ENCODE peak calls at places on chromosomes 1 and 21, in nine cellular contexts. O, D, Z, S, C, R, E, U and Q are unnamed samples.

GRCh38 chr1:224745388-224745787 is 129.3 kb downstream of the CNIH3 start:
- DNase-seq in Z (no peak), C (no peak), D (no peak), O (no peak), E (no peak), U (no peak), S (no peak), R (no peak), Q (no peak)

GRCh38 chr1:151716771-151717631 is at the start of gene CELF3:
- DNase-seq in E (peak), C (no peak), U (no peak), D (no peak), Z (no peak), R (no peak), S (peak), O (peak), Q (peak)

GRCh38 chr1:230123280-230124186 is 56.5 kb downstream of the GALNT2 start:
- DNase-seq in E (no peak), O (no peak), S (no peak), Z (no peak), R (no peak), C (no peak), U (no peak), D (peak), Q (peak)

GRCh38 chr1:155277896-155278688 is 829 bp downstream of the HCN3 start:
- DNase-seq in C (peak), R (peak), D (peak), O (peak), Z (peak), S (peak), E (peak), U (peak), Q (peak)

GRCh38 chr21:29359718-29360117 is 61.0 kb downstream of the BACH1 start:
- DNase-seq in C (no peak), E (no peak), D (peak), U (no peak), S (no peak), O (no peak), R (no peak), Z (no peak), Q (no peak)

GRCh38 chr21:21268061-21268471 is 269.9 kb downstream of the NCAM2 start:
- DNase-seq in R (no peak), Z (no peak), D (no peak), E (peak), S (no peak), U (no peak), O (no peak), C (no peak), Q (no peak)

GRCh38 chr21:38989745-38990423 is 184.2 kb downstream of the ETS2 start:
- DNase-seq in R (peak), E (no peak), Z (no peak), S (peak), C (no peak), D (peak), O (peak), U (no peak), Q (peak)

GRCh38 chr21:41631564-41632461 is 123.9 kb upstream of the TMPRSS2 start:
- DNase-seq in R (no peak), O (peak), Z (no peak), U (no peak), C (no peak), S (peak), E (peak), D (peak), Q (no peak)

GRCh38 chr1:3158329-3158728 is 89.3 kb downstream of the PRDM16 start:
- DNase-seq in R (no peak), U (no peak), E (no peak), Z (no peak), O (no peak), D (no peak), C (no peak), S (no peak), Q (no peak)

GRCh38 chr1:5415621-5416020 is 576.6 kb downstream of the NPHP4 start:
- DNase-seq in Z (no peak), S (no peak), O (no peak), E (no peak), U (no peak), C (no peak), R (no peak), D (no peak), Q (no peak)

GRCh38 chr1:2376931-2377672 is 14.3 kb downstream of the MORN1 start:
- DNase-seq in D (no peak), Z (peak), U (no peak), O (no peak), R (peak), C (no peak), E (no peak), S (no peak), Q (no peak)

GRCh38 chr1:56389813-56390539 is 189.4 kb downstream of the PLPP3 start:
- DNase-seq in U (no peak), C (no peak), E (peak), R (no peak), S (no peak), O (no peak), Z (no peak), D (no peak), Q (no peak)

GRCh38 chr1:33709780-33710713 is 153.8 kb upstream of the HMGB4 start:
- DNase-seq in U (no peak), S (no peak), O (peak), E (no peak), D (peak), Z (no peak), C (no peak), R (no peak), Q (no peak)

GRCh38 chr1:229028509-229028908 is 242.4 kb upstream of the RAB4A start:
- DNase-seq in U (no peak), D (no peak), R (no peak), O (no peak), C (no peak), S (no peak), Z (no peak), E (no peak), Q (no peak)